ENCODE peak calls at places on chromosome 20, in four cellular contexts. One of them, this sample, is unnamed.

GRCh38 chr20:63152322-63153253 is 63.3 kb downstream of the YTHDF1 start:
- DNase-seq in activated T-helper 1 cell treated with anti-CD3 and anti-CD28 coated beads, Interleukin-2, amount 50 U/mL, for 16 hours: no peak
- DNase-seq in activated effector memory CD4-positive, alpha-beta T cell treated with anti-CD3 and anti-CD28 coated beads, Interleukin-2, amount 50 U/mL, for 16 hours: no peak
- DNase-seq in T-helper 9 cell: no peak
- DNase-seq in this sample: no peak

GRCh38 chr20:34525709-34526416 is 9.6 kb downstream of the DYNLRB1 start:
- DNase-seq in activated T-helper 1 cell treated with anti-CD3 and anti-CD28 coated beads, Interleukin-2, amount 50 U/mL, for 16 hours: no peak
- DNase-seq in T-helper 9 cell: no peak
- DNase-seq in activated effector memory CD4-positive, alpha-beta T cell treated with anti-CD3 and anti-CD28 coated beads, Interleukin-2, amount 50 U/mL, for 16 hours: peak
- DNase-seq in this sample: no peak

GRCh38 chr20:54623923-54624569 is 148.7 kb downstream of the DOK5 start:
- DNase-seq in T-helper 9 cell: no peak
- DNase-seq in activated effector memory CD4-positive, alpha-beta T cell treated with anti-CD3 and anti-CD28 coated beads, Interleukin-2, amount 50 U/mL, for 16 hours: no peak
- DNase-seq in activated T-helper 1 cell treated with anti-CD3 and anti-CD28 coated beads, Interleukin-2, amount 50 U/mL, for 16 hours: no peak
- DNase-seq in this sample: no peak

GRCh38 chr20:63448050-63448449 is 24.4 kb downstream of the KCNQ2 start:
- DNase-seq in T-helper 9 cell: no peak
- DNase-seq in activated T-helper 1 cell treated with anti-CD3 and anti-CD28 coated beads, Interleukin-2, amount 50 U/mL, for 16 hours: no peak
- DNase-seq in activated effector memory CD4-positive, alpha-beta T cell treated with anti-CD3 and anti-CD28 coated beads, Interleukin-2, amount 50 U/mL, for 16 hours: no peak
- DNase-seq in this sample: no peak

GRCh38 chr20:21490105-21490504 is 23.8 kb downstream of the NKX2-2 start:
- DNase-seq in T-helper 9 cell: no peak
- DNase-seq in activated effector memory CD4-positive, alpha-beta T cell treated with anti-CD3 and anti-CD28 coated beads, Interleukin-2, amount 50 U/mL, for 16 hours: no peak
- DNase-seq in activated T-helper 1 cell treated with anti-CD3 and anti-CD28 coated beads, Interleukin-2, amount 50 U/mL, for 16 hours: no peak
- DNase-seq in this sample: no peak

GRCh38 chr20:60695223-60695622 is 556.8 kb upstream of the CDH4 start:
- DNase-seq in activated T-helper 1 cell treated with anti-CD3 and anti-CD28 coated beads, Interleukin-2, amount 50 U/mL, for 16 hours: no peak
- DNase-seq in activated effector memory CD4-positive, alpha-beta T cell treated with anti-CD3 and anti-CD28 coated beads, Interleukin-2, amount 50 U/mL, for 16 hours: peak
- DNase-seq in T-helper 9 cell: no peak
- DNase-seq in this sample: no peak

GRCh38 chr20:58233881-58234528 is 5.6 kb upstream of the ANKRD60 start:
- DNase-seq in activated T-helper 1 cell treated with anti-CD3 and anti-CD28 coated beads, Interleukin-2, amount 50 U/mL, for 16 hours: no peak
- DNase-seq in activated effector memory CD4-positive, alpha-beta T cell treated with anti-CD3 and anti-CD28 coated beads, Interleukin-2, amount 50 U/mL, for 16 hours: peak
- DNase-seq in T-helper 9 cell: peak
- DNase-seq in this sample: peak

GRCh38 chr20:62743777-62744317 is 35.2 kb downstream of the NTSR1 start:
- DNase-seq in activated effector memory CD4-positive, alpha-beta T cell treated with anti-CD3 and anti-CD28 coated beads, Interleukin-2, amount 50 U/mL, for 16 hours: peak
- DNase-seq in T-helper 9 cell: no peak
- DNase-seq in activated T-helper 1 cell treated with anti-CD3 and anti-CD28 coated beads, Interleukin-2, amount 50 U/mL, for 16 hours: no peak
- DNase-seq in this sample: no peak

GRCh38 chr20:20318318-20319161 is 49.4 kb upstream of the INSM1 start:
- DNase-seq in T-helper 9 cell: no peak
- DNase-seq in activated T-helper 1 cell treated with anti-CD3 and anti-CD28 coated beads, Interleukin-2, amount 50 U/mL, for 16 hours: no peak
- DNase-seq in activated effector memory CD4-positive, alpha-beta T cell treated with anti-CD3 and anti-CD28 coated beads, Interleukin-2, amount 50 U/mL, for 16 hours: no peak
- DNase-seq in this sample: no peak

GRCh38 chr20:36408219-36408618 is 102.1 kb downstream of the DLGAP4 start:
- DNase-seq in T-helper 9 cell: no peak
- DNase-seq in activated T-helper 1 cell treated with anti-CD3 and anti-CD28 coated beads, Interleukin-2, amount 50 U/mL, for 16 hours: no peak
- DNase-seq in activated effector memory CD4-positive, alpha-beta T cell treated with anti-CD3 and anti-CD28 coated beads, Interleukin-2, amount 50 U/mL, for 16 hours: no peak
- DNase-seq in this sample: no peak

GRCh38 chr20:10414982-10415650 is 18.9 kb downstream of the MKKS start:
- DNase-seq in activated T-helper 1 cell treated with anti-CD3 and anti-CD28 coated beads, Interleukin-2, amount 50 U/mL, for 16 hours: no peak
- DNase-seq in T-helper 9 cell: no peak
- DNase-seq in activated effector memory CD4-positive, alpha-beta T cell treated with anti-CD3 and anti-CD28 coated beads, Interleukin-2, amount 50 U/mL, for 16 hours: no peak
- DNase-seq in this sample: no peak

GRCh38 chr20:46270977-46271744 is 37.1 kb downstream of the CDH22 start:
- DNase-seq in activated T-helper 1 cell treated with anti-CD3 and anti-CD28 coated beads, Interleukin-2, amount 50 U/mL, for 16 hours: no peak
- DNase-seq in activated effector memory CD4-positive, alpha-beta T cell treated with anti-CD3 and anti-CD28 coated beads, Interleukin-2, amount 50 U/mL, for 16 hours: no peak
- DNase-seq in T-helper 9 cell: no peak
- DNase-seq in this sample: no peak

GRCh38 chr20:24033151-24033550 is 44.6 kb upstream of the GGTLC1 start:
- DNase-seq in activated T-helper 1 cell treated with anti-CD3 and anti-CD28 coated beads, Interleukin-2, amount 50 U/mL, for 16 hours: no peak
- DNase-seq in T-helper 9 cell: no peak
- DNase-seq in activated effector memory CD4-positive, alpha-beta T cell treated with anti-CD3 and anti-CD28 coated beads, Interleukin-2, amount 50 U/mL, for 16 hours: no peak
- DNase-seq in this sample: no peak

GRCh38 chr20:52434041-52434425 is 242.5 kb upstream of the ZFP64 start:
- DNase-seq in T-helper 9 cell: no peak
- DNase-seq in activated T-helper 1 cell treated with anti-CD3 and anti-CD28 coated beads, Interleukin-2, amount 50 U/mL, for 16 hours: no peak
- DNase-seq in activated effector memory CD4-positive, alpha-beta T cell treated with anti-CD3 and anti-CD28 coated beads, Interleukin-2, amount 50 U/mL, for 16 hours: no peak
- DNase-seq in this sample: no peak

GRCh38 chr20:33209789-33210188 is 7.4 kb upstream of the BPIFA3 start:
- DNase-seq in activated T-helper 1 cell treated with anti-CD3 and anti-CD28 coated beads, Interleukin-2, amount 50 U/mL, for 16 hours: no peak
- DNase-seq in activated effector memory CD4-positive, alpha-beta T cell treated with anti-CD3 and anti-CD28 coated beads, Interleukin-2, amount 50 U/mL, for 16 hours: peak
- DNase-seq in T-helper 9 cell: peak
- DNase-seq in this sample: peak

GRCh38 chr20:34549291-34549928 is 9.1 kb upstream of the MAP1LC3A start:
- DNase-seq in activated T-helper 1 cell treated with anti-CD3 and anti-CD28 coated beads, Interleukin-2, amount 50 U/mL, for 16 hours: no peak
- DNase-seq in T-helper 9 cell: no peak
- DNase-seq in activated effector memory CD4-positive, alpha-beta T cell treated with anti-CD3 and anti-CD28 coated beads, Interleukin-2, amount 50 U/mL, for 16 hours: no peak
- DNase-seq in this sample: no peak

GRCh38 chr20:46930940-46931339 is 36.3 kb downstream of the EYA2 start:
- DNase-seq in activated effector memory CD4-positive, alpha-beta T cell treated with anti-CD3 and anti-CD28 coated beads, Interleukin-2, amount 50 U/mL, for 16 hours: no peak
- DNase-seq in activated T-helper 1 cell treated with anti-CD3 and anti-CD28 coated beads, Interleukin-2, amount 50 U/mL, for 16 hours: no peak
- DNase-seq in T-helper 9 cell: no peak
- DNase-seq in this sample: no peak

GRCh38 chr20:54909702-54910101 is 434.3 kb downstream of the DOK5 start:
- DNase-seq in activated T-helper 1 cell treated with anti-CD3 and anti-CD28 coated beads, Interleukin-2, amount 50 U/mL, for 16 hours: no peak
- DNase-seq in activated effector memory CD4-positive, alpha-beta T cell treated with anti-CD3 and anti-CD28 coated beads, Interleukin-2, amount 50 U/mL, for 16 hours: no peak
- DNase-seq in T-helper 9 cell: no peak
- DNase-seq in this sample: no peak

GRCh38 chr20:42401598-42401997 is 783.4 kb upstream of the CHD6 start:
- DNase-seq in T-helper 9 cell: no peak
- DNase-seq in activated effector memory CD4-positive, alpha-beta T cell treated with anti-CD3 and anti-CD28 coated beads, Interleukin-2, amount 50 U/mL, for 16 hours: no peak
- DNase-seq in activated T-helper 1 cell treated with anti-CD3 and anti-CD28 coated beads, Interleukin-2, amount 50 U/mL, for 16 hours: no peak
- DNase-seq in this sample: no peak

GRCh38 chr20:44702776-44703175 is 12.4 kb upstream of the CCN5 start:
- DNase-seq in activated T-helper 1 cell treated with anti-CD3 and anti-CD28 coated beads, Interleukin-2, amount 50 U/mL, for 16 hours: no peak
- DNase-seq in activated effector memory CD4-positive, alpha-beta T cell treated with anti-CD3 and anti-CD28 coated beads, Interleukin-2, amount 50 U/mL, for 16 hours: no peak
- DNase-seq in T-helper 9 cell: no peak
- DNase-seq in this sample: no peak

GRCh38 chr20:49534314-49534713 is 33.6 kb downstream of the PTGIS start:
- DNase-seq in activated effector memory CD4-positive, alpha-beta T cell treated with anti-CD3 and anti-CD28 coated beads, Interleukin-2, amount 50 U/mL, for 16 hours: peak
- DNase-seq in T-helper 9 cell: peak
- DNase-seq in activated T-helper 1 cell treated with anti-CD3 and anti-CD28 coated beads, Interleukin-2, amount 50 U/mL, for 16 hours: no peak
- DNase-seq in this sample: peak

GRCh38 chr20:57934007-57934805 is 224.4 kb upstream of the PMEPA1 start:
- DNase-seq in activated T-helper 1 cell treated with anti-CD3 and anti-CD28 coated beads, Interleukin-2, amount 50 U/mL, for 16 hours: no peak
- DNase-seq in activated effector memory CD4-positive, alpha-beta T cell treated with anti-CD3 and anti-CD28 coated beads, Interleukin-2, amount 50 U/mL, for 16 hours: no peak
- DNase-seq in T-helper 9 cell: no peak
- DNase-seq in this sample: no peak

GRCh38 chr20:25619514-25619913 is 4.3 kb downstream of the NANP start:
- DNase-seq in activated effector memory CD4-positive, alpha-beta T cell treated with anti-CD3 and anti-CD28 coated beads, Interleukin-2, amount 50 U/mL, for 16 hours: no peak
- DNase-seq in activated T-helper 1 cell treated with anti-CD3 and anti-CD28 coated beads, Interleukin-2, amount 50 U/mL, for 16 hours: no peak
- DNase-seq in T-helper 9 cell: no peak
- DNase-seq in this sample: no peak

GRCh38 chr20:33192912-33193501 is 24.1 kb upstream of the BPIFA3 start:
- DNase-seq in activated T-helper 1 cell treated with anti-CD3 and anti-CD28 coated beads, Interleukin-2, amount 50 U/mL, for 16 hours: no peak
- DNase-seq in T-helper 9 cell: no peak
- DNase-seq in activated effector memory CD4-positive, alpha-beta T cell treated with anti-CD3 and anti-CD28 coated beads, Interleukin-2, amount 50 U/mL, for 16 hours: no peak
- DNase-seq in this sample: no peak

GRCh38 chr20:22584630-22584921 is 204 bp upstream of the FOXA2 start:
- DNase-seq in T-helper 9 cell: no peak
- DNase-seq in activated T-helper 1 cell treated with anti-CD3 and anti-CD28 coated beads, Interleukin-2, amount 50 U/mL, for 16 hours: no peak
- DNase-seq in activated effector memory CD4-positive, alpha-beta T cell treated with anti-CD3 and anti-CD28 coated beads, Interleukin-2, amount 50 U/mL, for 16 hours: no peak
- DNase-seq in this sample: no peak

GRCh38 chr20:309306-309840 is 12.0 kb downstream of the ZCCHC3 start:
- DNase-seq in activated effector memory CD4-positive, alpha-beta T cell treated with anti-CD3 and anti-CD28 coated beads, Interleukin-2, amount 50 U/mL, for 16 hours: no peak
- DNase-seq in activated T-helper 1 cell treated with anti-CD3 and anti-CD28 coated beads, Interleukin-2, amount 50 U/mL, for 16 hours: no peak
- DNase-seq in T-helper 9 cell: no peak
- DNase-seq in this sample: no peak

GRCh38 chr20:53957421-53958172 is 112.8 kb downstream of the BCAS1 start:
- DNase-seq in activated T-helper 1 cell treated with anti-CD3 and anti-CD28 coated beads, Interleukin-2, amount 50 U/mL, for 16 hours: no peak
- DNase-seq in activated effector memory CD4-positive, alpha-beta T cell treated with anti-CD3 and anti-CD28 coated beads, Interleukin-2, amount 50 U/mL, for 16 hours: no peak
- DNase-seq in T-helper 9 cell: no peak
- DNase-seq in this sample: no peak

GRCh38 chr20:2545594-2545993 is 9.2 kb downstream of the TMC2 start:
- DNase-seq in T-helper 9 cell: no peak
- DNase-seq in activated T-helper 1 cell treated with anti-CD3 and anti-CD28 coated beads, Interleukin-2, amount 50 U/mL, for 16 hours: no peak
- DNase-seq in activated effector memory CD4-positive, alpha-beta T cell treated with anti-CD3 and anti-CD28 coated beads, Interleukin-2, amount 50 U/mL, for 16 hours: no peak
- DNase-seq in this sample: no peak

GRCh38 chr20:33262658-33263065 is 20.4 kb upstream of the BPIFB1 start:
- DNase-seq in activated T-helper 1 cell treated with anti-CD3 and anti-CD28 coated beads, Interleukin-2, amount 50 U/mL, for 16 hours: no peak
- DNase-seq in T-helper 9 cell: no peak
- DNase-seq in activated effector memory CD4-positive, alpha-beta T cell treated with anti-CD3 and anti-CD28 coated beads, Interleukin-2, amount 50 U/mL, for 16 hours: no peak
- DNase-seq in this sample: no peak

GRCh38 chr20:10668677-10669368 is 5.0 kb downstream of the JAG1 start:
- DNase-seq in activated effector memory CD4-positive, alpha-beta T cell treated with anti-CD3 and anti-CD28 coated beads, Interleukin-2, amount 50 U/mL, for 16 hours: no peak
- DNase-seq in activated T-helper 1 cell treated with anti-CD3 and anti-CD28 coated beads, Interleukin-2, amount 50 U/mL, for 16 hours: no peak
- DNase-seq in T-helper 9 cell: no peak
- DNase-seq in this sample: no peak

GRCh38 chr20:47698142-47698541 is 87.1 kb downstream of the SULF2 start:
- DNase-seq in activated T-helper 1 cell treated with anti-CD3 and anti-CD28 coated beads, Interleukin-2, amount 50 U/mL, for 16 hours: no peak
- DNase-seq in activated effector memory CD4-positive, alpha-beta T cell treated with anti-CD3 and anti-CD28 coated beads, Interleukin-2, amount 50 U/mL, for 16 hours: no peak
- DNase-seq in T-helper 9 cell: no peak
- DNase-seq in this sample: no peak

GRCh38 chr20:12644481-12644880 is 364.3 kb upstream of the SPTLC3 start:
- DNase-seq in activated effector memory CD4-positive, alpha-beta T cell treated with anti-CD3 and anti-CD28 coated beads, Interleukin-2, amount 50 U/mL, for 16 hours: no peak
- DNase-seq in T-helper 9 cell: no peak
- DNase-seq in activated T-helper 1 cell treated with anti-CD3 and anti-CD28 coated beads, Interleukin-2, amount 50 U/mL, for 16 hours: no peak
- DNase-seq in this sample: no peak

GRCh38 chr20:3402453-3402852 is 5.0 kb downstream of the DNAAF9 start:
- DNase-seq in activated T-helper 1 cell treated with anti-CD3 and anti-CD28 coated beads, Interleukin-2, amount 50 U/mL, for 16 hours: no peak
- DNase-seq in activated effector memory CD4-positive, alpha-beta T cell treated with anti-CD3 and anti-CD28 coated beads, Interleukin-2, amount 50 U/mL, for 16 hours: no peak
- DNase-seq in T-helper 9 cell: no peak
- DNase-seq in this sample: no peak

This sample was measured in effector memory CD8-positive, alpha-beta T cell.